ENCODE peak calls at places on chromosome 19, in four cellular contexts. Q is posterior vena cava, W is endodermal cell, V is nephron progenitor cell. O is an unnamed sample.

GRCh38 chr19:6765738-6766356 is 1.4 kb downstream of the SH2D3A start:
- DNase-seq in Q (no peak), V (no peak), W (peak), O (no peak)

GRCh38 chr19:55158423-55158822 is 891 bp upstream of the TNNI3 start:
- DNase-seq in W (no peak), V (no peak), Q (no peak), O (no peak)

GRCh38 chr19:22335716-22336115 is 49.5 kb downstream of the ZNF729 start:
- DNase-seq in Q (no peak), V (no peak), W (no peak), O (no peak)

GRCh38 chr19:58021541-58022282 is 12.1 kb upstream of the ZSCAN1 start:
- DNase-seq in W (peak), Q (peak), V (no peak), O (peak)

GRCh38 chr19:53942001-53942786 is 20.5 kb upstream of the CACNG8 start:
- DNase-seq in W (peak), V (peak), Q (no peak), O (peak)

GRCh38 chr19:32322541-32322940 is 22.9 kb upstream of the ZNF507 start:
- DNase-seq in V (no peak), Q (no peak), W (peak), O (no peak)

GRCh38 chr19:7970716-7971448 is 27.4 kb upstream of the TIMM44 start:
- DNase-seq in V (peak), W (peak), Q (peak), O (peak)

GRCh38 chr19:47781590-47782318 is 3.3 kb downstream of the SELENOW start:
- DNase-seq in W (no peak), V (no peak), Q (no peak), O (no peak)

GRCh38 chr19:50969413-50969760 is at the start of gene KLK6:
- DNase-seq in V (no peak), Q (no peak), W (peak), O (no peak)

GRCh38 chr19:11151181-11151580 is 4.4 kb downstream of the SPC24 start:
- DNase-seq in V (no peak), W (no peak), Q (no peak), O (no peak)

GRCh38 chr19:7550987-7551761 is 15.7 kb downstream of the PNPLA6 start:
- DNase-seq in Q (no peak), W (peak), V (peak), O (peak)

GRCh38 chr19:10908380-10908960 is 20.0 kb downstream of the YIPF2 start:
- DNase-seq in Q (no peak), W (peak), V (no peak), O (no peak)

GRCh38 chr19:41225238-41226052 is 6.4 kb downstream of the AXL start:
- DNase-seq in V (no peak), Q (no peak), W (no peak), O (peak)

GRCh38 chr19:4144666-4145261 is 8.7 kb upstream of the CREB3L3 start:
- DNase-seq in W (no peak), Q (no peak), V (no peak), O (no peak)

GRCh38 chr19:37594064-37594981 is at the start of the genes ZNF540 and ZNF571:
- DNase-seq in V (peak), Q (peak), W (peak), O (peak)

GRCh38 chr19:6667114-6667627 is 2.8 kb downstream of the TNFSF14 start:
- DNase-seq in W (no peak), V (no peak), Q (no peak), O (no peak)

GRCh38 chr19:800360-801029 is 3.2 kb downstream of the PTBP1 start:
- DNase-seq in Q (no peak), V (no peak), W (peak), O (no peak)

GRCh38 chr19:8126008-8126407 is 23.4 kb downstream of the FBN3 start:
- DNase-seq in V (no peak), Q (no peak), W (no peak), O (no peak)

GRCh38 chr19:43735957-43736356 is 18.8 kb downstream of the SMG9 start:
- DNase-seq in W (no peak), V (no peak), Q (no peak), O (no peak)

GRCh38 chr19:23823952-23824389 is 65.3 kb upstream of the ZNF681 start:
- DNase-seq in V (no peak), W (peak), Q (no peak), O (peak)

GRCh38 chr19:39156230-39156890 is 30.8 kb downstream of the PAK4 start:
- DNase-seq in Q (no peak), W (no peak), V (no peak), O (no peak)

GRCh38 chr19:40650749-40651305 is 39.6 kb downstream of the NUMBL start:
- DNase-seq in Q (no peak), V (no peak), W (no peak), O (no peak)

GRCh38 chr19:15101479-15102082 is 5.6 kb upstream of the SYDE1 start:
- DNase-seq in V (peak), W (peak), Q (no peak), O (peak)

GRCh38 chr19:33175886-33176669 is 18.1 kb upstream of the LRP3 start:
- DNase-seq in W (peak), Q (no peak), V (no peak), O (peak)

GRCh38 chr19:54312436-54313362 is at the start of gene LILRA5:
- DNase-seq in W (no peak), Q (peak), V (no peak), O (no peak)

GRCh38 chr19:45243144-45243732 is 2.0 kb downstream of the EXOC3L2 start:
- DNase-seq in Q (no peak), V (no peak), W (no peak), O (no peak)

GRCh38 chr19:2560369-2560768 is 84.4 kb downstream of the GADD45B start:
- DNase-seq in V (no peak), W (no peak), Q (peak), O (no peak)

O was measured in neural progenitor cell.